ENCODE peak calls at places on chromosomes 16 and 17, in nine cellular contexts. One of them, this sample, is unnamed. For H3K27me3 and H3K4me1, the result is how much of the 10 kb centered on the place peaks cover.

GRCh38 chr16:31216552-31217530 is at the start of gene PYDC1:
- DNase-seq in GM23248: peak
- DNase-seq in transverse colon: no peak
- DNase-seq in cardiac muscle cell: no peak
- DNase-seq in suprapubic skin: no peak
- DNase-seq in body of pancreas: peak
- DNase-seq in lung: no peak
- DNase-seq in PC-3: no peak
- DNase-seq in neuronal stem cell: no peak
- DNase-seq in this sample: no peak

GRCh38 chr16:11668590-11669379 is 530 bp downstream of the SNN start:
- DNase-seq in GM23248: peak
- DNase-seq in transverse colon: no peak
- DNase-seq in cardiac muscle cell: no peak
- DNase-seq in suprapubic skin: no peak
- DNase-seq in body of pancreas: peak
- DNase-seq in lung: no peak
- DNase-seq in PC-3: no peak
- DNase-seq in neuronal stem cell: peak
- DNase-seq in this sample: no peak

GRCh38 chr16:81901483-81901882 is 109.8 kb downstream of the SDR42E1 start:
- DNase-seq in GM23248: peak
- DNase-seq in transverse colon: no peak
- DNase-seq in cardiac muscle cell: no peak
- DNase-seq in suprapubic skin: no peak
- DNase-seq in body of pancreas: peak
- DNase-seq in lung: peak
- DNase-seq in PC-3: peak
- DNase-seq in neuronal stem cell: no peak
- DNase-seq in this sample: no peak

GRCh38 chr16:70778901-70779309 is 22.1 kb downstream of the VAC14 start:
- DNase-seq in GM23248: peak
- DNase-seq in transverse colon: peak
- DNase-seq in cardiac muscle cell: peak
- DNase-seq in suprapubic skin: no peak
- DNase-seq in body of pancreas: peak
- DNase-seq in lung: peak
- DNase-seq in PC-3: peak
- DNase-seq in neuronal stem cell: peak
- DNase-seq in this sample: peak

GRCh38 chr17:1143573-1143972 is 36.2 kb downstream of the ABR start:
- DNase-seq in GM23248: peak
- DNase-seq in transverse colon: no peak
- DNase-seq in cardiac muscle cell: peak
- DNase-seq in suprapubic skin: no peak
- DNase-seq in body of pancreas: no peak
- DNase-seq in lung: no peak
- DNase-seq in PC-3: no peak
- DNase-seq in neuronal stem cell: peak
- DNase-seq in this sample: no peak

GRCh38 chr17:5642752-5643151 is 58.4 kb upstream of the NLRP1 start:
- DNase-seq in GM23248: no peak
- DNase-seq in transverse colon: no peak
- DNase-seq in cardiac muscle cell: no peak
- DNase-seq in suprapubic skin: no peak
- DNase-seq in body of pancreas: no peak
- DNase-seq in lung: no peak
- DNase-seq in PC-3: no peak
- DNase-seq in neuronal stem cell: no peak
- DNase-seq in this sample: no peak

GRCh38 chr17:324151-324571 is 28.4 kb downstream of the RPH3AL start:
- DNase-seq in GM23248: no peak
- DNase-seq in transverse colon: no peak
- DNase-seq in cardiac muscle cell: no peak
- DNase-seq in suprapubic skin: no peak
- DNase-seq in body of pancreas: no peak
- DNase-seq in lung: no peak
- DNase-seq in PC-3: no peak
- DNase-seq in neuronal stem cell: no peak
- DNase-seq in this sample: no peak

GRCh38 chr17:19019041-19019941 is 14.7 kb upstream of the FAM83G start:
- DNase-seq in GM23248: no peak
- DNase-seq in transverse colon: no peak
- DNase-seq in cardiac muscle cell: no peak
- DNase-seq in suprapubic skin: no peak
- DNase-seq in body of pancreas: peak
- DNase-seq in lung: no peak
- DNase-seq in PC-3: no peak
- DNase-seq in neuronal stem cell: no peak
- DNase-seq in this sample: no peak

GRCh38 chr17:32261937-32262510 is 3.6 kb upstream of the RHBDL3 start:
- DNase-seq in GM23248: no peak
- DNase-seq in transverse colon: no peak
- DNase-seq in cardiac muscle cell: no peak
- DNase-seq in suprapubic skin: no peak
- DNase-seq in body of pancreas: no peak
- DNase-seq in lung: no peak
- DNase-seq in PC-3: no peak
- DNase-seq in neuronal stem cell: no peak
- DNase-seq in this sample: no peak

GRCh38 chr17:10127819-10128375 is 70.5 kb downstream of the GAS7 start:
- DNase-seq in GM23248: peak
- DNase-seq in transverse colon: peak
- DNase-seq in cardiac muscle cell: no peak
- DNase-seq in suprapubic skin: peak
- DNase-seq in body of pancreas: peak
- DNase-seq in lung: peak
- DNase-seq in PC-3: no peak
- DNase-seq in neuronal stem cell: no peak
- DNase-seq in this sample: peak

GRCh38 chr17:1644493-1645206 is 882 bp downstream of the SCARF1 start:
- DNase-seq in GM23248: peak
- DNase-seq in transverse colon: no peak
- DNase-seq in cardiac muscle cell: no peak
- DNase-seq in suprapubic skin: no peak
- DNase-seq in body of pancreas: no peak
- DNase-seq in lung: no peak
- DNase-seq in PC-3: peak
- DNase-seq in neuronal stem cell: no peak
- DNase-seq in this sample: no peak

GRCh38 chr16:89020068-89020924 is 43.3 kb upstream of the CBFA2T3 start:
- DNase-seq in GM23248: no peak
- DNase-seq in transverse colon: no peak
- DNase-seq in cardiac muscle cell: no peak
- DNase-seq in suprapubic skin: peak
- DNase-seq in body of pancreas: no peak
- DNase-seq in lung: no peak
- DNase-seq in PC-3: no peak
- DNase-seq in neuronal stem cell: no peak
- DNase-seq in this sample: no peak

GRCh38 chr16:4409081-4409932 is 7.1 kb downstream of the CORO7 start:
- DNase-seq in GM23248: peak
- DNase-seq in transverse colon: no peak
- DNase-seq in cardiac muscle cell: no peak
- DNase-seq in suprapubic skin: no peak
- DNase-seq in body of pancreas: peak
- DNase-seq in lung: no peak
- DNase-seq in PC-3: peak
- DNase-seq in neuronal stem cell: no peak
- DNase-seq in this sample: no peak

GRCh38 chr16:85275533-85276249 is 163.4 kb upstream of the CIBAR2 start:
- DNase-seq in GM23248: peak
- DNase-seq in transverse colon: peak
- DNase-seq in cardiac muscle cell: peak
- DNase-seq in suprapubic skin: peak
- DNase-seq in body of pancreas: peak
- DNase-seq in lung: peak
- DNase-seq in PC-3: peak
- DNase-seq in neuronal stem cell: peak
- DNase-seq in this sample: no peak
- H3K27ac ChIP-seq in GM23248: no peak
- H3K27ac ChIP-seq in transverse colon: no peak
- H3K27ac ChIP-seq in cardiac muscle cell: no peak
- H3K27ac ChIP-seq in suprapubic skin: no peak
- H3K27ac ChIP-seq in body of pancreas: no peak
- H3K27ac ChIP-seq in lung: no peak
- H3K27ac ChIP-seq in PC-3: no peak
- H3K27ac ChIP-seq in neuronal stem cell: no peak
- H3K27ac ChIP-seq in this sample: no peak

GRCh38 chr17:59178266-59178665 is 22.7 kb downstream of the PRR11 start:
- DNase-seq in GM23248: no peak
- DNase-seq in transverse colon: no peak
- DNase-seq in cardiac muscle cell: no peak
- DNase-seq in suprapubic skin: no peak
- DNase-seq in body of pancreas: no peak
- DNase-seq in lung: no peak
- DNase-seq in PC-3: no peak
- DNase-seq in neuronal stem cell: no peak
- DNase-seq in this sample: no peak
- H3K27me3 ChIP-seq in GM23248: under half
- H3K27me3 ChIP-seq in transverse colon: under half
- H3K27me3 ChIP-seq in cardiac muscle cell: under half
- H3K27me3 ChIP-seq in suprapubic skin: under half
- H3K27me3 ChIP-seq in body of pancreas: under half
- H3K27me3 ChIP-seq in lung: under half
- H3K27me3 ChIP-seq in PC-3: under half
- H3K27me3 ChIP-seq in neuronal stem cell: under half
- H3K27me3 ChIP-seq in this sample: under half

DNA sequence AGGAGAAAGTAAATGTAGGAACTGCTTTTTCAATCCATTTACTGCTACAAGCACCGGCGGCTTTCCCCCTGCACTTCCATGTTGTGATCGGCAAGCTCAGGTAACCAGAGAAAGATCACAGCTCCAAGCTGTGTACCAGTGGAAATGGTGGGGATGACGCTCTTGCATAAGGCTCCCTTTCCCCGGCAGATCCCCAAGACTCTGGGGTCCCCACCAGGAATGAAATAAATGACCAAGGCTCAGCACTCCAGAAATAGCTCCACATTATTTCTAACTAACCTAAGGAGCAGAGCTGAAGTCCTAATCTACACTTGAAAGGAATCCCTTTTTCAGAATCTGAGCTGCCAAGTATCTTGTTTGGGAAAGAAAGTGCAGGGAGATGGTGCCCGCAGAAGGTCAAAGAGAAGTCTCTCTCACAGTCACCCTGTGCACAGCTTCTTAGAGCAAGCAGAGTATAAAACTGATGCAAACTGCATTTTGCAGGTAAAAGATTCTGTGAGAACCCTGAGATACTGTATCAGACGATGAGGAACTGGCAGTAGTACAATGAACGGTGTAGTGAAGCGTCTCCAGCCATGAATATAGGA is 11.1 kb downstream of the GRB2 start:
- DNase-seq in GM23248: peak
- DNase-seq in transverse colon: no peak
- DNase-seq in cardiac muscle cell: no peak
- DNase-seq in suprapubic skin: no peak
- DNase-seq in body of pancreas: no peak
- DNase-seq in lung: no peak
- DNase-seq in PC-3: peak
- DNase-seq in neuronal stem cell: no peak
- DNase-seq in this sample: no peak
- H3K4me1 ChIP-seq in GM23248: under half
- H3K4me1 ChIP-seq in transverse colon: half or more
- H3K4me1 ChIP-seq in cardiac muscle cell: under half
- H3K4me1 ChIP-seq in suprapubic skin: half or more
- H3K4me1 ChIP-seq in body of pancreas: under half
- H3K4me1 ChIP-seq in lung: under half
- H3K4me1 ChIP-seq in PC-3: under half
- H3K4me1 ChIP-seq in neuronal stem cell: under half
- H3K4me1 ChIP-seq in this sample: under half

DNA sequence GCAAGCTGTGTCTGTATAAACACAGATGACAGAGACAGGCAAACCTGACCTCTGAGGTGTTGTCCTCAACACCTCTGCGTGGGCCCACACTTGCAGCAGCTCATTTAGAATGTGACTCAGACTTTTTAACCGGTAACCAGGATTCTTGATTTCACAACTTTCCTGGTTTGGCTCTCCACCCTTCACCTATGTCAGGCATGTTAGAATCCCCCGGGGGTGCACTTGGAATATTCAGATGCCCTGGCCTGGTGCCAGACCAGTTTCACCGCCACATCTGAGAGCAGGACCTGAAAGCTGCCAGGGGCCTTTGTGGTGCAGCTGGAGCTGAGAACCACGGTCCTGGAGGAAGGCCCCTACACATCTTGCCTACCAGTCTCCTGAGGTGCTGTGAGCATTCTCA is 4.8 kb downstream of the DHODH start:
- DNase-seq in GM23248: peak
- DNase-seq in transverse colon: no peak
- DNase-seq in cardiac muscle cell: peak
- DNase-seq in suprapubic skin: no peak
- DNase-seq in body of pancreas: no peak
- DNase-seq in lung: peak
- DNase-seq in PC-3: no peak
- DNase-seq in neuronal stem cell: no peak
- DNase-seq in this sample: no peak
- H3K27ac ChIP-seq in GM23248: no peak
- H3K27ac ChIP-seq in transverse colon: no peak
- H3K27ac ChIP-seq in cardiac muscle cell: peak
- H3K27ac ChIP-seq in suprapubic skin: peak
- H3K27ac ChIP-seq in body of pancreas: peak
- H3K27ac ChIP-seq in lung: peak
- H3K27ac ChIP-seq in PC-3: no peak
- H3K27ac ChIP-seq in neuronal stem cell: no peak
- H3K27ac ChIP-seq in this sample: no peak